ENCODE peak calls at places on chromosomes 13 and 19, in six cellular contexts. U is neuronal stem cell, J is H9, X is IMR-90, E is H1, Y is mesenchymal stem cell. D is an unnamed sample.

GRCh38 chr13:103960011-103960410 is 893.8 kb upstream of the SLC10A2 start:
- DNase-seq in U (no peak), J (no peak), X (no peak), E (no peak), Y (no peak), D (no peak)

GRCh38 chr19:46466536-46467199 is 4.7 kb downstream of the PNMA8A start:
- DNase-seq in U (no peak), J (no peak), X (peak; percentile 92), E (no peak), Y (peak; percentile 56), D (no peak)

GRCh38 chr19:53432088-53432661 is 391 bp downstream of the ZNF761 start:
- DNase-seq in U (peak; percentile 4), J (no peak), X (peak; percentile 13), E (peak; percentile 56), Y (peak; percentile 62), D (no peak)

GRCh38 chr19:34985249-34986022 is 14.7 kb upstream of the GRAMD1A start:
- DNase-seq in U (no peak), J (peak; percentile 67), X (peak; percentile 24), E (peak; percentile 60), Y (no peak), D (no peak)

GRCh38 chr13:109154546-109154945 is 525.1 kb downstream of the MYO16 start:
- DNase-seq in U (no peak), J (no peak), X (no peak), E (no peak), Y (peak; percentile 45), D (peak; percentile 14)

GRCh38 chr19:21843081-21843480 is 7.1 kb upstream of the ZNF43 start:
- DNase-seq in U (no peak), J (no peak), X (no peak), E (no peak), Y (no peak), D (peak; percentile 89)

GRCh38 chr19:57802269-57802668 is 12.4 kb downstream of the ZNF552 start:
- DNase-seq in U (no peak), J (peak; percentile 61), X (no peak), E (no peak), Y (no peak), D (no peak)

GRCh38 chr19:22882797-22883196 is 50.7 kb downstream of the ZNF723 start:
- DNase-seq in U (no peak), J (no peak), X (peak; percentile 13), E (no peak), Y (peak; percentile 4), D (peak; percentile 97)

GRCh38 chr13:80562423-80562822 is 221.5 kb upstream of the SPRY2 start:
- DNase-seq in U (no peak), J (no peak), X (no peak), E (no peak), Y (no peak), D (no peak)

GRCh38 chr19:55257461-55258411 is 1.1 kb downstream of the PPP6R1 start:
- DNase-seq in U (no peak), J (no peak), X (peak; percentile 32), E (peak; percentile 59), Y (peak; percentile 26), D (no peak)

GRCh38 chr13:114226088-114226487 is 8.6 kb upstream of the CDC16 start:
- DNase-seq in U (no peak), J (no peak), X (no peak), E (no peak), Y (no peak), D (no peak)

GRCh38 chr19:33905473-33905936 is 108.8 kb downstream of the KCTD15 start:
- DNase-seq in U (peak; percentile 12), J (peak; percentile 60), X (no peak), E (no peak), Y (no peak), D (no peak)

GRCh38 chr19:2207991-2208860 is 27.9 kb downstream of the PLEKHJ1 start:
- DNase-seq in U (peak; percentile 40), J (peak; percentile 74), X (peak; percentile 57), E (peak; percentile 72), Y (peak; percentile 91), D (no peak)

GRCh38 chr19:12126707-12127106 is 13.4 kb downstream of the ZNF20 start:
- DNase-seq in U (no peak), J (no peak), X (peak; percentile 19), E (peak; percentile 54), Y (no peak), D (peak; percentile 27)

GRCh38 chr19:11279505-11280236 is 16.3 kb upstream of the TSPAN16 start:
- DNase-seq in U (no peak), J (no peak), X (no peak), E (no peak), Y (no peak), D (no peak)

GRCh38 chr13:44266305-44266704 is 107.3 kb upstream of the SERP2 start:
- DNase-seq in U (no peak), J (peak; percentile 48), X (no peak), E (no peak), Y (no peak), D (no peak)

GRCh38 chr19:35305181-35305580 is 13.2 kb downstream of the MAG start:
- DNase-seq in U (no peak), J (no peak), X (no peak), E (no peak), Y (no peak), D (no peak)

GRCh38 chr19:21084343-21084742 is 2.3 kb downstream of the ZNF714 start:
- DNase-seq in U (no peak), J (no peak), X (peak; percentile 79), E (no peak), Y (peak; percentile 65), D (peak; percentile 6)

GRCh38 chr13:111202745-111203144 is 87.6 kb downstream of the ARHGEF7 start:
- DNase-seq in U (no peak), J (no peak), X (peak; percentile 93), E (no peak), Y (peak; percentile 86), D (peak; percentile 96)

GRCh38 chr13:34416833-34417425 is 525.1 kb upstream of the NBEA start:
- DNase-seq in U (no peak), J (no peak), X (peak; percentile 39), E (no peak), Y (no peak), D (no peak)

GRCh38 chr19:13007292-13008045 is 12.2 kb downstream of the NFIX start:
- DNase-seq in U (no peak), J (no peak), X (no peak), E (no peak), Y (no peak), D (no peak)

GRCh38 chr13:60990032-60990733 is 425.5 kb downstream of the PCDH20 start:
- DNase-seq in U (no peak), J (peak; percentile 35), X (no peak), E (peak; percentile 60), Y (no peak), D (no peak)

GRCh38 chr13:77168232-77168631 is 141.3 kb upstream of the FBXL3 start:
- DNase-seq in U (no peak), J (no peak), X (no peak), E (no peak), Y (no peak), D (no peak)

DNA sequence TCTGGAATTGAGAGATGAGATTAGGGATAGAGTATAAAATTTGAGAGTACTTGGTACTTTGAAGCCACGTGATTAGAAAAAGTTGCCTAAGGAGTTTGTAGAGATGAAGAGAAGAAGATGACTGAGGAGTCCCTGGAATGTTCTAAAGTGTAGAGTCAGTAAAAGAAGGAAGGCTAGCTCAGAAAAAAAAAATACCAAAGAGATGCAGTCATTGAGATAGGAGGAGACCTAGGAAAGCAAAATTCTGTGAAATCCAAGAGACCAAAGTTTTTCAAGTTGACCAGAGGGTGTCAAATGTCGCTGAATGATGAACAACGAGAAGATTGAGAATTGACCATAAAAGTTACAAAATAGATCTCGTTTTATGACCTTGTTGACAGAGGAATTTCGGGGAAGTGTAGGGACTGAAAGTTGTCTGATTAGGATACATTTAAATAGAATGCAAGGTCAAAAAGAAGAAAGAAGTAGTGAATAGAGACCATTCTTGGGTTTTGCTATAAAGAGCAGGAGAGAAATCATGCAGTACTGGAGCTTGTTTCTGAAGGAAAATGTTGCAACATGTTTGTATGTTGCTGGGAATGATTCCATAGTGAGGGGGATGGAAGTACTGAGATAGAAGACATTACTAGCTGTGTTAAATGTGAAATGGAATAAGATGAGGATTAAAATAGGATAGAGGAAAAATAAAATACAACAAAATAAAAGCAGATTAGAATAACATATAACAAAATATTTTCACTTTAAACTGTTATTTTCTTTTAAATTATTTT is 30.2 kb upstream of the HTR2A start:
- DNase-seq in U (no peak), J (no peak), X (peak; percentile 9), E (no peak), Y (peak; percentile 58), D (no peak)
- H3K14ac ChIP-seq in U (no peak overlapping the region), J (no peak overlapping the region), X (no peak overlapping the region), E (no peak overlapping the region), Y (no peak overlapping the region), D (no peak overlapping the region)

GRCh38 chr13:40057228-40057627 is 401.8 kb downstream of the COG6 start:
- DNase-seq in U (no peak), J (no peak), X (no peak), E (no peak), Y (no peak), D (no peak)
- H3K27ac ChIP-seq in U (no peak overlapping the region), J (no peak overlapping the region), X (no peak overlapping the region), E (no peak overlapping the region), Y (no peak overlapping the region), D (no peak overlapping the region)

DNA sequence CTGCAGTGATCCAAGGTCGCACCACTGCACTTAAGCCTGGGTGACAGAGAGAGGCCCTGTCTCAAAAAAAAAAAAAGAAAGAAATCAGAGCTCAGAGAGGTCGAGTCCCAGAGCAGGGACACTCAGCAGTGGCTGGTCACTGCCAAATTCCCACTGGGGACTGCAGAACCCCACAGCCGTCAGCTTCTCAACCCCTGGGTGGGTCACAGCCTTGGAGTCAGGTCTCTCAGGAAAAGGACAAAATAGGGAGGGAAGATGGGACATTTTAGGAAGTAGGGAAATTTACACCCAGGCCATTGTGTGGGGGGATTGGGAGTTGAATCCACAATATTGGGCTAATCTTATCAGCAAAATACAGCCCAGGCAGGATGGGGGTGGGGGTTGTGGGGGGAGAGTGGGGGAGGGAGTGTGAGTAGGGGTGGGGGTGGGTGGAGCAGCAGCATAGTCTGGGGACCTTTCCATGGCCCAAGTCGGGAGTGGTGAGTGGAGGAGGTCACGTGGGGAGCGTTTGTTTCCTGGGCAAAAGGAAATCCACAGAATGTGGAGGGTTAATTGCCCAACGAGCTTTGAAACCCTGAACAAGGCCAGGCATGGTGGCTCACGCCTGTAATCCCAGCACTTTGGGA is 5.0 kb upstream of the CCDC194 start:
- DNase-seq in U (no peak), J (no peak), X (no peak), E (no peak), Y (no peak), D (no peak)
- H3K14ac ChIP-seq in U (no peak overlapping the region), J (no peak overlapping the region), X (no peak overlapping the region), E (no peak overlapping the region), Y (no peak overlapping the region), D (no peak overlapping the region)

DNA sequence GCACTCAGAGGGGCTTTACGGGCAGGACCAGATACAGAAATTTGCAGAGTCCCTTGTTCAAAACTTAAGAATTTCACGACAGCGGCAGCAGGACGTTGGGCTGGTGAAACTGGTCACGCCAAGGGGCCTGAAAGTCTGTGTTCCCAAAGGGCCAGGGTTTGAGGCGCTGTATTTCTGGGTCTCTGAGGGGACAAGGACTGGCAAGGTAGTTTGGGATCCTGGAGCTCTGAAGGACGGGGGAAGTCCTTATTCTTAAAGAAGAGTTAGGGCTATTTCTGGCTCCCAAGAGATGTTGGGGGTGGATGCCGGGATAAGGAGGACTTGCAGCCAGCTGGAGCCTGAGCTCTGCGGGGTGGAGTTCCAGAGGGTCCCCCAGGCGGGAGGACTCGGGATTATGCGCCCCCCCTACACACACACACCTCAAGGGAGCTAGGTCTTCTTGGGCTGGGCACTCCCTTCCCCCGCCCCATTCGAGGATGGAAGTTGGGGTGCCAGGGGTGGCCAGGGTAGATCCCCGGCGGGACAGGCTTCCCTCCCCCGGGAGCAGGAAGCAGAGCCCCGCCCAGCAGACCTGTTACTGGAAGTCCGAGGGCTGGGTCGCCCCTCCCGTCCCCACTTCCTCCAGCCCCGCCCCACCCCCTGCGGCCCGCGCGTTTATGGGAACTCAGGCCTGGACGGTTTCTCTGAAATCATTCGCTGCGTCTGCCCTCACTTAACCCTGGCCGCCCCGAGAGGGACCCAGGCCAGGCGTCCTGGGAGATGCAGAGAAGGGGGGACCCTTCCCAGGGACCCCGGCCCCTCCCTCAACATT is 5.6 kb downstream of the BCL3 start:
- DNase-seq in U (no peak), J (peak; percentile 83), X (peak; percentile 77), E (peak; percentile 76), Y (peak; percentile 89), D (peak; percentile 65)
- H3K27ac ChIP-seq in U (no peak overlapping the region), J (no peak overlapping the region), X (peak overlapping the region; percentile 85), E (no peak overlapping the region), Y (peak overlapping the region; percentile 60), D (no peak overlapping the region)